ENCODE peak calls at places on chromosomes 11 and 22, in four cellular contexts. J, L, D and X are unnamed samples.

GRCh38 chr22:44555597-44555996 is 57.6 kb upstream of the RTL6 start:
- DNase-seq in L (no peak), J (no peak), D (no peak), X (no peak)

GRCh38 chr11:269146-269890 is 8.9 kb upstream of the NLRP6 start:
- DNase-seq in L (peak; percentile 99), J (no peak), D (peak; percentile 85), X (no peak)

GRCh38 chr22:20268350-20269012 is 363 bp upstream of the RTN4R start:
- DNase-seq in D (peak; percentile 47), L (peak; percentile 58), J (no peak), X (no peak)

GRCh38 chr11:115612331-115612730 is 108.1 kb upstream of the CADM1 start:
- DNase-seq in L (no peak), D (no peak), J (no peak), X (no peak)

GRCh38 chr11:78868563-78868962 is 293.9 kb upstream of the NARS2 start:
- DNase-seq in L (no peak), J (no peak), D (no peak), X (no peak)

GRCh38 chr11:86277741-86278140 is 24.3 kb upstream of the HIKESHI start:
- DNase-seq in L (no peak), D (no peak), J (no peak), X (no peak)

GRCh38 chr11:69359735-69360470 is 65.9 kb downstream of the MYEOV start:
- DNase-seq in D (no peak), L (no peak), J (no peak), X (no peak)

GRCh38 chr11:114846040-114846791 is 167.9 kb downstream of the NXPE2 start:
- DNase-seq in D (no peak), L (no peak), J (no peak), X (no peak)

GRCh38 chr11:61752117-61752924 is at the start of gene MYRF:
- DNase-seq in D (peak; percentile 39), J (no peak), L (no peak), X (no peak)

GRCh38 chr11:81569999-81570398 is 1163.7 kb downstream of the FAM181B start:
- DNase-seq in D (no peak), J (no peak), L (no peak), X (no peak)

GRCh38 chr11:134574425-134574824 is 162.4 kb upstream of the B3GAT1 start:
- DNase-seq in L (no peak), J (no peak), D (no peak), X (no peak)

GRCh38 chr22:39234157-39234793 is 10.5 kb downstream of the PDGFB start:
- DNase-seq in J (no peak), D (no peak), L (no peak), X (no peak)

GRCh38 chr11:45773271-45774022 is 31.5 kb upstream of the SLC35C1 start:
- DNase-seq in J (no peak), L (no peak), D (no peak), X (no peak)

DNA sequence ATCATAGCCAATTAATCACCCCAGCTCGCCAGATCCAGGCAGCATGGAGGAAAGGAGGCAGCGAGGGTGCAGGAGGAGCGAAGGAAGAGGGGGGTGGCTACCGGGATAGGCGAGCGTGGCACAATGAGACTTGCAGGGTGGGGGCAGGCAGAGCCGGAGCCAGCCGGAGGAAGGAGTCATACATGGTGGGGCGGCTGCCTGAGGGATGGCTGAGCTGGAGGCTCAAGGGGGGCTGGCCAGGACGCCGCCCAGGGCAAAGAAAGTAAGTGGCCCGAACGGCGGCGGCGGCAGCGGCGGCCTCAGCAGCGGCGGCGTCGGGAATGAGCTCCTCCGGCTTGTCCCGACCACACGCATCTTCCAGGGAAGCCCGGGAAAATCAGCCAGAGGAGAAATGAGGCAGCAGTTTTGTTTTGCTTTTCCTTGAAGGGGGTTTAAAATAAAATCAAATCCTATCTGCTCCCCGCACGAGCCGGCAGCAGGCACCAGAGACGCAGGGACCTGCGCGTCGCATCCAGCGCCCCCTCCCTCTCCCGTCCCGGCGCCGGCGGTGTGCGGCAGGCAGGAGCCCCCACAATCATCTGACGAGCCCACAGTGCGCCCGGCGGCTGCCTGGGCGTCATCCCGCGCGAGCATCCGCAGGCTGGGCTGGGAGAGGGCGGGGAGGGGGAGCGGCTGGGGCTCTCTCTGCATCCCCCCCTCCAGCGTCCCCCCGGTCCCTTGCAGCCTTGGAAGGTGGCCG is 263.6 kb downstream of the CTTN start:
- DNase-seq in J (no peak), L (no peak), D (no peak), X (no peak)
- H3K4me3 ChIP-seq in J (peak overlapping the region; percentile 2), L (no peak overlapping the region), D (no peak overlapping the region), X (peak overlapping the region; percentile 25)

GRCh38 chr11:129750343-129751292 is 65.0 kb upstream of the TMEM45B start:
- DNase-seq in D (peak; percentile 79), L (peak; percentile 75), J (peak; percentile 50), X (no peak)
- H3K4me3 ChIP-seq in D (no peak overlapping the region), L (no peak overlapping the region), J (peak overlapping the region; percentile 34), X (peak overlapping the region; percentile 42)

GRCh38 chr11:8870461-8871282 is 40.3 kb upstream of the AKIP1 start:
- DNase-seq in D (no peak), L (no peak), J (peak; percentile 29), X (no peak)
- H3K4me3 ChIP-seq in D (no peak overlapping the region), L (no peak overlapping the region), J (peak overlapping the region; percentile 76), X (peak overlapping the region; percentile 77)

DNA sequence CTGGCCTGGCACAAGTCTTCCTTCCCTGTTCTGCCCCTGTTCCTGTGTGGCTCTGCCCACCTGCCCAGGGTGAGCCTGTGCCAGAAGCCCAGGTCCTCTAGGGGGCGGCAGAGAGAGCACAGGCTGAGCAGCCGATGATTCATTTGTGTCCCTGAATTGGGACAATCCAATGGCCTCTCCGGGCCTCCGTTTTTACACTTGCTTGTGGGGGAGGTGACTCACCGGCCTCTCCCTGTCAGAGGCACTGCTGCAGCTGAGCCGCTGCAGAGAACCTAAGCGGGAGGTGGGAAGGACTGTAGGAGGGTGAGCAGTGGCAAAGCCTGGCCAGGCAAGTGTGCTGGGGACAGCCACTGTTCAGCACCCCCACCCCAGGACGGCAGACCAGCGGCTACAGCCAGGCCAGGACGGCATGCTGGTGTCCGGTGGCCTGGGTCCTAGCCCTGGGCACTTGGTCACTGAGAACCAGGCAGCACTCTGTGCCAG is 65.2 kb upstream of the LMO1 start:
- DNase-seq in L (peak; percentile 42), J (peak; percentile 10), D (peak; percentile 12), X (peak; percentile 12)
- H3K4me3 ChIP-seq in L (no peak overlapping the region), J (no peak overlapping the region), D (no peak overlapping the region), X (no peak overlapping the region)

DNA sequence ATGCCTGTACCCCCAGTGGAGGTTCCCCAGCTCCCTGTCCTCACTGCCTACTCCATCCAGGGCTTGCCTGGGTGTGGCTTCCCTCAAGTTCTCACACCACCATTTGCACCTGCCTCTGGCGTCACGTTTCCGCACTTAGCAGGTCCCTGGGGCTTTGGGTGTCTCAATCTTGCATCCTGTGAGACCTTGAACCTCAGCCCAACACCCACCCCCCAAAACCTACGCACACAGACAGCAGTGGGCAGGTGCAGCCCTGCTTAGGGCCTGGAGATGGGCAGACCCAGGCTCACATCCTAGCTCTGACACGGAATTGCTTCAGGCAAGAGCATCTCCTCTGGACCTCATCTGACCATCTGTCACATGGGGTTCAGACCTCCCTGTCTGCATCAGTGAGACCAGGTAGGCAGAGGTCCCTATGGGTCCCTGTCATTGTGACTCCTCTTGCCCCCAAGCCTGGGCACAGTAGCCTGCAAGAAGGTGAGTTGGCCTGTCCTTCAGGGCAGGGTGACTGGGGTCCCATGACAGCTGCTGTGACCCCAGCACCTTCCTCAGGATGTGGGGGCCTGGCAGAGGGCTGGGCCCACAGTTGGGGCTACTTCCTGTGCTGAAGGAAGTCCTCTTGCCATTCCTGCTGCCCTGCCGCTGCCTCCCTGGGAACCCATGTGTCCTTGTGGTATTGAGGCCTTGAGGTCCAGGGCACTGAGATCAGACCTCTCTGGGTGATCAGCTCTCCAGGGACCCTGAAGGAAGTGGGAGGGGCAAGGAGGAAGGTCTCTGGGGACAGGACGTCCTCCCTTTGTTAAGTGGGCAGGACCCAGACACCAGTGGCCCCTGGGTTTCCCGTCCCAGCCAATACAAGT is 2.0 kb downstream of the SIPA1 start:
- DNase-seq in D (peak; percentile 85), L (peak; percentile 99), J (no peak), X (no peak)
- H3K4me3 ChIP-seq in D (peak overlapping the region; percentile 73), L (peak overlapping the region; percentile 90), J (no peak overlapping the region), X (no peak overlapping the region)

GRCh38 chr11:104898685-104899013 is 389 bp upstream of the CASP12 start:
- DNase-seq in L (no peak), D (no peak), J (no peak), X (no peak)
- H3K4me3 ChIP-seq in L (no peak overlapping the region), D (peak overlapping the region; percentile 78), J (no peak overlapping the region), X (no peak overlapping the region)

DNA sequence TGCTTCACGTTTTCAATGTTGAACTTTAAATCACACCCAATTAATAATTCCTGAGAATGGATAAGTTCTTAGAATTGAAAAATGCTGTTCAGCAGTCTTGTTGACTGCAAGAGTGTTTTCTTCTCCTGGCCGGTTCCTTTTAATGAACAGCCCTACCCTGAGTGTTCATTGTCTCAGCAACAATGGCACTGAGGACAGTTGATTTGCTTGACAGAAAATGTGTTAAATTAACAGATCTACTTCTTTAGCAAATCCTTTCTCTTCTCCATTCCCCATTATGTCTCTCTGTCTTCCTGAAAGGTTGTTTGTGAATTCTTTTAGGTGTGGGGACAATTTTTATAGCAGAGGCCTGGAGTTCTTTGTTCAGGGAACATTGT is 11.4 kb downstream of the CECR2 start:
- DNase-seq in D (no peak), J (no peak), L (no peak), X (no peak)
- H3K4me3 ChIP-seq in D (no peak overlapping the region), J (no peak overlapping the region), L (no peak overlapping the region), X (no peak overlapping the region)